ENCODE peak calls at places on chromosomes 11 and 22, in ten cellular contexts. C is stomach, T is A549, O is tibial nerve, N is suprapubic skin, S is sigmoid colon, P is HepG2, D is ovary, B is upper lobe of left lung, I is GM12878. M is an unnamed sample.

GRCh38 chr11:126419801-126420729 is 64.6 kb downstream of the ST3GAL4 start:
- DNase-seq in C (no peak), T (no peak), O (no peak), N (no peak), S (no peak), P (no peak), D (no peak), B (no peak), I (peak; percentile 60), M (no peak)

GRCh38 chr11:104946907-104947306 is 21.5 kb downstream of the CASP4 start:
- DNase-seq in C (no peak), T (peak; percentile 2), O (peak; percentile 42), N (no peak), S (no peak), P (peak; percentile 78), D (no peak), B (no peak), I (peak; percentile 27), M (no peak)

GRCh38 chr22:29016067-29016938 is 45.3 kb downstream of the C22orf31 start:
- DNase-seq in C (no peak), T (no peak), O (no peak), N (no peak), S (no peak), P (peak; percentile 48), D (no peak), B (no peak), I (peak; percentile 8), M (no peak)

GRCh38 chr11:76695133-76695532 is 24.6 kb upstream of the LRRC32 start:
- DNase-seq in C (no peak), T (no peak), O (no peak), N (no peak), S (no peak), P (no peak), D (no peak), B (no peak), I (no peak), M (no peak)

GRCh38 chr11:22461626-22462025 is 123.4 kb downstream of the SLC17A6 start:
- DNase-seq in C (no peak), T (no peak), O (no peak), N (no peak), S (no peak), P (no peak), D (no peak), B (no peak), I (no peak), M (no peak)

GRCh38 chr11:100956321-100956720 is 173.3 kb downstream of the PGR start:
- DNase-seq in C (no peak), T (no peak), O (no peak), N (no peak), S (no peak), P (no peak), D (no peak), B (no peak), I (no peak), M (no peak)

GRCh38 chr11:19474954-19475811 is 234.4 kb upstream of the E2F8 start:
- DNase-seq in C (no peak), T (no peak), O (no peak), N (no peak), S (no peak), P (no peak), D (no peak), B (no peak), I (peak; percentile 76), M (no peak)

GRCh38 chr11:35541621-35542375 is 16.4 kb upstream of the PAMR1 start:
- DNase-seq in C (no peak), T (no peak), O (peak; percentile 65), N (no peak), S (peak; percentile 92), P (no peak), D (no peak), B (no peak), I (no peak), M (peak; percentile 16)

GRCh38 chr11:20031155-20032001 is 128.9 kb downstream of the DBX1 start:
- DNase-seq in C (no peak), T (no peak), O (no peak), N (no peak), S (no peak), P (peak; percentile 87), D (no peak), B (no peak), I (no peak), M (no peak)

GRCh38 chr22:25365491-25366261 is 146.2 kb downstream of the CRYBB2 start:
- DNase-seq in C (peak; percentile 60), T (no peak), O (no peak), N (no peak), S (peak; percentile 58), P (no peak), D (no peak), B (no peak), I (no peak), M (no peak)

DNA sequence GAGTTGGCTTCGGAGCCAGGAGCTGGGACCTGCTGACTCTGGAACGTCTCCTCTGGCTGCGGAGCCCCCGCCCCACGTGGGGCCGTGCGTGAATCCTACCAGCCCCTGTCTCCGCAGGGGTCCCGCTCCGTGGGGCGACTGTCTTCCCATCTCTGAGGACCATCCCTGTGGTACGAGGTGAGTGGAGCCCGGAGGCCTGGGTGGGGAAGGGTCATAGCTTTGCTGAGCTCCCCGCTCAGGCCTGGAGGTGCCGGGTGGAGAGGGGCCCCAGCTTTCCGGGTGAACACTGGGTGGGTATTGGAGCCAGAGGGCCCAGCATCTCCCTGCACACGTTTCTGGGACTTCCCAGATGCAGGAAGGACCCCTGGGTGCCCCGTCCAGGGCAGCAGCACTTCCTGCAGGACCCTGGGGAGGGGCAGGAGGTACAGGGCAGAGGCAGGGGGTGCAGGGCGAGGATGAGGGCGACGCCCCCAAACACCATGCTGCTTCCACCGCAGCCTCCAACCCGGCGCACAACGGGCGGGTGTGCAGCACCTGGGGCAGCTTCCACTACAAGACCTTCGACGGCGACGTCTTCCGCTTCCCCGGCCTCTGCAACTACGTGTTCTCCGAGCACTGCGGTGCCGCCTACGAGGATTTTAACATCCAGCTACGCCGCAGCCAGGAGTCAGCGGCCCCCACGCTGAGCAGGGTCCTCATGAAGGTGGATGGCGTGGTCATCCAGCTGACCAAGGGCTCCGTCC is 3.8 kb downstream of the MUC5AC start:
- DNase-seq in C (peak; percentile 27), T (no peak), O (no peak), N (peak; percentile 77), S (peak; percentile 53), P (no peak), D (peak; percentile 7), B (peak; percentile 15), I (no peak), M (peak; percentile 3)
- TF ChIP-seq EP300 in C (no peak), T (no peak), O (no peak), N (no peak), S (no peak), P (no peak), D (no peak), B (no peak), I (no peak), M (no peak)

GRCh38 chr22:49709464-49709863 is 118.2 kb downstream of the BRD1 start:
- DNase-seq in C (no peak), T (no peak), O (no peak), N (no peak), S (no peak), P (no peak), D (no peak), B (no peak), I (no peak), M (no peak)
- TF ChIP-seq EP300 in C (no peak), T (no peak), O (no peak), N (no peak), S (no peak), P (no peak), D (no peak), B (no peak), I (no peak), M (no peak)

GRCh38 chr11:114929351-114929750 is 251.0 kb downstream of the NXPE2 start:
- DNase-seq in C (no peak), T (no peak), O (no peak), N (no peak), S (no peak), P (no peak), D (no peak), B (no peak), I (no peak), M (no peak)

GRCh38 chr11:114925591-114925990 is 247.3 kb downstream of the NXPE2 start:
- DNase-seq in C (no peak), T (no peak), O (no peak), N (no peak), S (no peak), P (no peak), D (no peak), B (no peak), I (no peak), M (no peak)

DNA sequence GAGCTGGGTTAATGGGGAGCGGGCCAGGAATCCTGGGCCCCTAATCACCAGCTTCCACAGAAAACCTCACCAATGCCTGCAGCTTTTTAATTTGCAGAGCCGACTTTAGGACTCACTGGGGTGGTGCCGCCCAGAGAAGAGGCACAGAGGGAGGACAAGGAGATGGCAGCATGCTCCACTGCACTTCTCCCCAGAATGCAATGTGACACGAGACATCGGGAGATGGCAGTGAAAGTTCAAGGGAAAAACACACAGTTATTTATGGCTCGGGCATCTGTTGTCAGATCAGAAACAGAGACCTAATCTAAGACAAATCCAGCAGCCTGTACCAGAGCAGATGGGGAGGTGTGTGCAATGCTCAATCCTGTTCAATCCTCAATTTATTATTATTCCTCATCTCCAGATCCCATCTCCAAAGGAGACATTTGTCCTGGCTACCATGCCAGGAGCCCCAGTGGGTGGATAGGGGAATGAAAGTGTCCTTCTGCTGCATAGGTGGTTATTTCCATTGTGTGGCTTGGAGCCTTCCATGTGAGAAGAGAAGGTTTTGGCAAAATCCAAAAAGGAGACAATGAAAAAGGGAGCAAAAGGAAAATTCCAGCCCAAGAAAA is 250.0 kb downstream of the NXPE2 start:
- DNase-seq in C (no peak), T (no peak), O (no peak), N (no peak), S (no peak), P (no peak), D (no peak), B (no peak), I (no peak), M (no peak)
- TF ChIP-seq EP300 in C (no peak), T (no peak), O (no peak), N (no peak), S (no peak), P (no peak), D (no peak), B (no peak), I (no peak), M (no peak)

DNA sequence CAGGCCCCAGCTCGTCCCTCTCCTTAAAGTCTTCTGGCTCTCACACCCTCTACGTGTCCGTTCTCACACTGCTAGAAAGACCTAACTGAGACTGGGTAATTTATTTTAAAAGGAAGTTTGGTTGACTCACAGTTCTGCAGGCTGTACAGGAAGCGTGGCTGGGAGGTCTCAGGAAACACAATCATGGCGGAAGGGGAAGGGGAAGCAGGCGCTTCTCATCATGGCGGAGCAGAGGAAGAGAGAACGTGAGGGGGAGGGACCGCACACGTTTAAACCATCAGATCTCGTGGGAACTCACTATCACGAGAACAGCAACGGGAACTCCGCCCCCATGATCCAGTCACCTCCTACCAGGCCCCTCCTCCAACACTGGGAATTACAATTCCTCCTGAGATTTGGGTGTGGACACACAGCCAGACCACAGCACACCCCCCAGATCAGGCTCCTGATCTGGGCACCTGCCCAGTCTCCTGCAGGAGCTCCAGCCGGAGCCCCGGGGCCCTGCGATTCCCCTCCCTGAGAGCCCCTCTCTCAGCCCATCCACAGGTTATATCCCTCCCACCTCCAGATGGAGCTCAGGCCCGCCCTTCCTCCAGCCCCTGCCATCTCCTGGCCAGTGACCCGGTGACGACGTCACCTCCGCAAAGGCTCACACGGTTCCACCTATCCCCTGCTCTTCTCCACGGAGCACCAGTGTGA is 170.2 kb downstream of the BRD1 start:
- DNase-seq in C (peak; percentile 48), T (no peak), O (peak; percentile 66), N (no peak), S (peak; percentile 81), P (no peak), D (no peak), B (peak; percentile 79), I (peak; percentile 67), M (peak; percentile 68)
- TF ChIP-seq EP300 in C (no peak), T (no peak), O (no peak), N (no peak), S (no peak), P (no peak), D (no peak), B (no peak), I (no peak), M (no peak)